ENCODE peak calls at places on chromosomes 2 and 18, in seven cellular contexts. Z, Q, Y, F, K, X and D are unnamed samples.

GRCh38 chr18:55879331-55879730 is 291.3 kb upstream of the TCF4 start:
- DNase-seq in Y (no peak), K (no peak), F (no peak), Z (no peak), X (no peak), Q (no peak), D (no peak)

GRCh38 chr2:168700615-168701245 is 101.7 kb upstream of the NOSTRIN start:
- DNase-seq in X (peak), Z (no peak), F (peak), Y (no peak), K (no peak), Q (no peak), D (no peak)

GRCh38 chr2:28449126-28449488 is 46.8 kb upstream of the PLB1 start:
- DNase-seq in K (no peak), F (no peak), Y (no peak), X (no peak), Z (no peak), Q (no peak), D (no peak)

GRCh38 chr2:46651363-46652099 is 172.2 kb downstream of the TMEM247 start:
- DNase-seq in F (no peak), X (peak), Z (peak), Y (no peak), K (no peak), Q (no peak), D (no peak)

GRCh38 chr2:47778698-47779415 is 4.1 kb upstream of the MSH6 start:
- DNase-seq in Q (no peak), Z (no peak), K (no peak), X (no peak), F (no peak), Y (no peak), D (no peak)

GRCh38 chr2:105447476-105447875 is 48.6 kb upstream of the FHL2 start:
- DNase-seq in X (peak), Q (no peak), Z (no peak), F (no peak), Y (peak), K (no peak), D (no peak)

GRCh38 chr2:241087420-241088268 is 14.4 kb downstream of the MTERF4 start:
- DNase-seq in K (no peak), X (no peak), Z (no peak), Q (no peak), F (no peak), Y (no peak), D (no peak)

GRCh38 chr18:50711401-50711800 is 108.4 kb downstream of the MRO start:
- DNase-seq in Z (no peak), K (no peak), X (no peak), Y (no peak), F (peak), Q (no peak), D (no peak)

GRCh38 chr18:13137041-13137938 is 81.3 kb upstream of the LDLRAD4 start:
- DNase-seq in Z (no peak), K (no peak), F (peak), X (peak), Y (no peak), Q (peak), D (peak)

GRCh38 chr2:148813603-148814065 is 61.4 kb upstream of the KIF5C start:
- DNase-seq in X (no peak), F (peak), Z (no peak), K (no peak), Q (peak), Y (no peak), D (no peak)

GRCh38 chr2:127645395-127646291 is at the start of gene GPR17:
- DNase-seq in Q (no peak), F (no peak), Z (no peak), X (no peak), Y (no peak), K (peak), D (no peak)

GRCh38 chr2:241315879-241316700 is at the start of gene SEPTIN2:
- DNase-seq in K (peak), Y (no peak), X (peak), F (peak), Q (no peak), Z (peak), D (peak)

GRCh38 chr2:38499921-38500634 is 102.7 kb downstream of the HNRNPLL start:
- DNase-seq in Y (no peak), X (no peak), Z (no peak), F (no peak), K (no peak), Q (peak), D (no peak)

GRCh38 chr18:25074925-25075693 is 276.9 kb downstream of the ZNF521 start:
- DNase-seq in X (no peak), K (no peak), Q (no peak), Y (no peak), Z (no peak), F (no peak), D (no peak)

GRCh38 chr18:39742015-39742466 is 2176.4 kb upstream of the CELF4 start:
- DNase-seq in Z (peak), X (no peak), Y (peak), F (no peak), K (no peak), Q (no peak), D (no peak)

GRCh38 chr2:127463155-127463991 is 45.1 kb downstream of the PROC start:
- DNase-seq in Q (peak), Y (no peak), K (no peak), F (peak), Z (peak), X (no peak), D (no peak)

GRCh38 chr18:10400534-10400933 is 53.9 kb upstream of the APCDD1 start:
- DNase-seq in X (no peak), Z (no peak), Q (no peak), F (no peak), Y (no peak), K (no peak), D (no peak)

GRCh38 chr2:9765611-9766531 is 77.4 kb upstream of the TAF1B start:
- DNase-seq in X (no peak), Z (no peak), Q (no peak), Y (peak), F (no peak), K (no peak), D (no peak)

DNA sequence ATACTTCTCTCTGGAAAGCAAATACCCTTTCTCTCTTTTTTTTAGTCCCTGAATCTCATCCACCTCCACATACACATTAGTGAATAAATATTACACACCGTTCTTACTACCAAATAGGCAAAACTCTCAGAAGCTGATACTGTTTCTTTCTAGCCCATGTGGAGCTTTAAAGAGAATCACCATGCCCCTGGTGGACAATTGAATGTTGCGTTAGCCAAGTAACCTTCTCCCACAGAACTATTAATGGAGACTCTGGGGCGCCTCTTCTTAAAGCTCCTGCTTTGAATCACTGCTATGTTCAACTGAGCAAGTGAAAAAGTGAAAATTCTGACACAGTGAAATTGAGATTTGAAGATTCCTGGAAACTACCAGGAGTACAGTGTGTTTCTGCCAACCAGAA is 522.8 kb upstream of the CDH7 start:
- DNase-seq in K (no peak), Y (no peak), Z (no peak), F (no peak), Q (no peak), X (no peak), D (no peak)
- TF ChIP-seq CTCF in K (no peak), Y (no peak), Z (no peak), F (no peak), Q (no peak), X (no peak), D (peak)

GRCh38 chr2:207529330-207530159 is at the start of gene CREB1:
- DNase-seq in Z (peak), Q (peak), X (peak), F (peak), K (peak), Y (peak), D (peak)

GRCh38 chr2:207532676-207533075 is 2.9 kb downstream of the CREB1 start:
- DNase-seq in Z (no peak), X (no peak), K (no peak), F (no peak), Q (no peak), Y (no peak), D (no peak)

GRCh38 chr2:207531024-207531411 is 1.3 kb downstream of the CREB1 start:
- DNase-seq in X (no peak), Q (no peak), F (no peak), K (no peak), Y (no peak), Z (peak), D (no peak)

GRCh38 chr2:207530160-207531023 is 630 bp downstream of the CREB1 start:
- DNase-seq in Y (no peak), X (peak), F (peak), K (no peak), Z (peak), Q (no peak), D (peak)

DNA sequence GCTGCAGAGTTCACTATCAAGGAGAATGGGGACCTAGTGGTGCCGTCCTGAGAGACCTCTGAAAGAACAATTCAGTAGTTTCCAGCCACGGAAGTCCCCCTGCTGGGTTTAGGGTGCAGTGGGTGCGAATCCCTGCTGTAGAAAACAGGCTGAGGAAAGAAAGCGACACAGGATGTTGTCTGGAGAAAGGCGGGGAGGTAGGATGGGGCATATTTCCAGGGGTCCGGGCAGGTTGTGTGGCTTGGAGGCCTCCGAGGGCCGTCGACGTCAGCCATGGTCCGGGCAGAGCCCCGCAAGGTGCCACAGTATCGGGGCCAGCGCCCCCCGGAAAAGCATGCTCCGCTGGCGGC is 807 bp upstream of the CREB1 start:
- DNase-seq in X (peak), F (no peak), K (no peak), Y (no peak), Q (no peak), Z (peak), D (peak)
- TF ChIP-seq CTCF in X (peak), F (peak), K (no peak), Y (no peak), Q (no peak), Z (peak), D (peak)

GRCh38 chr2:35857541-35857940 is 498.0 kb upstream of the CRIM1 start:
- DNase-seq in F (no peak), K (no peak), X (no peak), Q (no peak), Z (no peak), Y (no peak), D (no peak)

DNA sequence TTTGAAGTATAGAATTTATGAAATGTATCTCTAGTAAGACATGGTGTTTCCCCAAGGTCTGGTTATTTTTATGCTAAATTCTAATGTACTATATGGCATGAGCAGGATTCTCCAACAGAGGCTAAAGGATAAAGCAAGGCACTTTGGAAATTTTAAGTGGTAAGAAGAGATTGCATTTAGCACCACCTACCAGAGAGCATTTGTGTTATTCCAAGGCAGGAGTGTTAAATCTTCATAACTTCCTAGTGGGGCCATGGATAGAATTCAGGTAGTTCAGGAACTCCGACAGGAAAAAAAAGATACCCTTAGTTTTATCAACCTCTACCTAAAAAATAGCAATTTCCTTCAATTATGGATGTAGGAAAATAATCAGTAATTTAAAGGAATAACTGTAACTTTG is 497.4 kb upstream of the CRIM1 start:
- DNase-seq in Q (no peak), Y (no peak), Z (no peak), F (no peak), K (no peak), X (no peak), D (no peak)
- TF ChIP-seq CTCF in Q (no peak), Y (no peak), Z (no peak), F (no peak), K (no peak), X (no peak), D (no peak)

GRCh38 chr2:12263730-12264129 is 453.0 kb upstream of the TRIB2 start:
- DNase-seq in X (no peak), K (no peak), Q (no peak), Z (no peak), F (no peak), Y (no peak), D (no peak)
- TF ChIP-seq CTCF in X (no peak), K (no peak), Q (no peak), Z (no peak), F (no peak), Y (no peak), D (no peak)

GRCh38 chr18:45083456-45083855 is 402.8 kb downstream of the SETBP1 start:
- DNase-seq in F (peak), X (no peak), Q (no peak), Z (no peak), K (no peak), Y (no peak), D (no peak)

GRCh38 chr18:45085916-45086624 is 405.4 kb downstream of the SETBP1 start:
- DNase-seq in Q (no peak), X (no peak), Z (no peak), F (no peak), Y (peak), K (no peak), D (no peak)

GRCh38 chr18:45090526-45091140 is 409.9 kb downstream of the SETBP1 start:
- DNase-seq in F (no peak), X (no peak), K (no peak), Y (no peak), Z (peak), Q (no peak), D (no peak)

GRCh38 chr18:45084207-45084606 is 403.5 kb downstream of the SETBP1 start:
- DNase-seq in Q (no peak), Z (no peak), Y (no peak), X (no peak), K (no peak), F (no peak), D (no peak)

GRCh38 chr18:45086777-45087176 is 406.1 kb downstream of the SETBP1 start:
- DNase-seq in X (no peak), Z (no peak), Y (no peak), K (no peak), Q (no peak), F (no peak), D (no peak)
- TF ChIP-seq CTCF in X (no peak), Z (no peak), Y (no peak), K (no peak), Q (no peak), F (no peak), D (no peak)

DNA sequence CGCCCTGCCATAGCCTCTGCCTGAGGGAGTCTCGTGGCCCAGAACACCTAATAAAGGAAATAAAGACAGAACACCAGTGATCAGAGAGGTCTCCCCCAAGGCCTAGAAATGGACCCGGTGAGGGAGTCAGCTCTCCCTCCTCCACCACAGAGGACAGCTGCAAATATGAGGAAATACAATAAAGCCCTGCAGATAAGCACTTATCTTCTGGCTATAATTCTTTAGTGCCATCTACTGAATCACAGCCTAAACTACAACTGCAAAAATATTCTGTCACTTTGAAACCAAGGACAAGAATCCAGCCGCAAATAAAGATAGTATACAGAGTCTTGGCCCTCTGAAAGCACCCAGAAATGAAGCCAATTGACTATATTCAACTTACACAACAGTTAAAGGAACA is 42.4 kb upstream of the TACR1 start:
- DNase-seq in Q (no peak), Z (peak), F (no peak), X (peak), K (no peak), Y (peak), D (no peak)
- TF ChIP-seq CTCF in Q (no peak), Z (peak), F (no peak), X (peak), K (no peak), Y (peak), D (peak)

GRCh38 chr2:181570833-181571661 is 85.9 kb downstream of the CERKL start:
- DNase-seq in K (no peak), X (peak), Q (no peak), Z (peak), Y (peak), F (no peak), D (no peak)
- TF ChIP-seq CTCF in K (no peak), X (peak), Q (no peak), Z (peak), Y (peak), F (peak), D (peak)

GRCh38 chr18:35122586-35123224 is 81.5 kb downstream of the MAPRE2 start:
- DNase-seq in X (peak), Q (peak), Z (no peak), Y (no peak), F (peak), K (peak), D (peak)
- TF ChIP-seq CTCF in X (peak), Q (no peak), Z (no peak), Y (no peak), F (peak), K (peak), D (peak)

GRCh38 chr2:238817931-238818330 is 30.0 kb upstream of the TWIST2 start:
- DNase-seq in Y (no peak), X (no peak), Z (no peak), Q (no peak), K (no peak), F (peak), D (no peak)

GRCh38 chr2:238820197-238820596 is 27.7 kb upstream of the TWIST2 start:
- DNase-seq in X (no peak), Z (no peak), F (no peak), Y (no peak), K (no peak), Q (no peak), D (no peak)

GRCh38 chr2:238816296-238816695 is 31.6 kb upstream of the TWIST2 start:
- DNase-seq in F (no peak), K (no peak), Y (no peak), Z (no peak), Q (no peak), X (no peak), D (no peak)

GRCh38 chr2:238817382-238817781 is 30.5 kb upstream of the TWIST2 start:
- DNase-seq in K (no peak), Z (no peak), Y (no peak), F (no peak), X (no peak), Q (no peak), D (no peak)

GRCh38 chr2:238818576-238818975 is 29.3 kb upstream of the TWIST2 start:
- DNase-seq in K (no peak), Q (no peak), Z (no peak), F (no peak), Y (peak), X (peak), D (no peak)
- TF ChIP-seq CTCF in K (no peak), Q (no peak), Z (no peak), F (no peak), Y (no peak), X (no peak), D (no peak)

GRCh38 chr2:219726916-219727315 is 99.5 kb downstream of the SLC4A3 start:
- DNase-seq in Y (no peak), K (no peak), Q (no peak), X (no peak), F (no peak), Z (no peak), D (no peak)
- TF ChIP-seq CTCF in Y (no peak), K (no peak), Q (no peak), X (no peak), F (no peak), Z (no peak), D (no peak)